ENCODE peak calls at places on chromosomes 5 and 9, in eight cellular contexts. One of them, this sample, is unnamed.
A peak's percentile ranks its signal among the peaks of the same experiment; 100 is the strongest.

GRCh38 chr9:95506438-95506691 is 10.4 kb downstream of the PTCH1 start:
- DNase-seq in stimulated activated CD8-positive, alpha-beta memory T cell treated with anti-CD3 and anti-CD28 coated beads, Interleukin-7, amount 100 ng/mL, for 1 hour: no peak
- DNase-seq in HTR-8/SVneo: no peak
- DNase-seq in iris pigment epithelial cell: peak; percentile 67
- DNase-seq in A172: peak; percentile 14
- DNase-seq in AG08395: peak; percentile 40
- DNase-seq in stimulated activated naive CD8-positive, alpha-beta T cell treated with anti-CD3 and anti-CD28 coated beads, Interleukin-15, amount 100 ng/mL, for 72 hours: peak; percentile 51
- DNase-seq in NCI-H1436: peak; percentile 28
- DNase-seq in this sample: peak; percentile 53

GRCh38 chr5:103371046-103371603 is 112.6 kb downstream of the MACIR start:
- DNase-seq in stimulated activated naive CD8-positive, alpha-beta T cell treated with anti-CD3 and anti-CD28 coated beads, Interleukin-15, amount 100 ng/mL, for 72 hours: no peak
- DNase-seq in iris pigment epithelial cell: no peak
- DNase-seq in HTR-8/SVneo: no peak
- DNase-seq in stimulated activated CD8-positive, alpha-beta memory T cell treated with anti-CD3 and anti-CD28 coated beads, Interleukin-7, amount 100 ng/mL, for 1 hour: no peak
- DNase-seq in NCI-H1436: no peak
- DNase-seq in AG08395: no peak
- DNase-seq in A172: no peak
- DNase-seq in this sample: no peak

GRCh38 chr5:178385472-178385853 is 152.9 kb upstream of the PHYKPL start:
- DNase-seq in stimulated activated CD8-positive, alpha-beta memory T cell treated with anti-CD3 and anti-CD28 coated beads, Interleukin-7, amount 100 ng/mL, for 1 hour: no peak
- DNase-seq in stimulated activated naive CD8-positive, alpha-beta T cell treated with anti-CD3 and anti-CD28 coated beads, Interleukin-15, amount 100 ng/mL, for 72 hours: no peak
- DNase-seq in iris pigment epithelial cell: peak; percentile 5
- DNase-seq in NCI-H1436: no peak
- DNase-seq in AG08395: peak; percentile 49
- DNase-seq in A172: peak; percentile 8
- DNase-seq in HTR-8/SVneo: no peak
- DNase-seq in this sample: no peak

GRCh38 chr5:143453722-143454121 is 50.2 kb upstream of the NR3C1 start:
- DNase-seq in AG08395: no peak
- DNase-seq in HTR-8/SVneo: no peak
- DNase-seq in NCI-H1436: no peak
- DNase-seq in stimulated activated naive CD8-positive, alpha-beta T cell treated with anti-CD3 and anti-CD28 coated beads, Interleukin-15, amount 100 ng/mL, for 72 hours: no peak
- DNase-seq in A172: no peak
- DNase-seq in stimulated activated CD8-positive, alpha-beta memory T cell treated with anti-CD3 and anti-CD28 coated beads, Interleukin-7, amount 100 ng/mL, for 1 hour: no peak
- DNase-seq in iris pigment epithelial cell: no peak
- DNase-seq in this sample: no peak

GRCh38 chr9:35367451-35367850 is 122.5 kb upstream of the RUSC2 start:
- DNase-seq in stimulated activated CD8-positive, alpha-beta memory T cell treated with anti-CD3 and anti-CD28 coated beads, Interleukin-7, amount 100 ng/mL, for 1 hour: no peak
- DNase-seq in A172: peak; percentile 83
- DNase-seq in stimulated activated naive CD8-positive, alpha-beta T cell treated with anti-CD3 and anti-CD28 coated beads, Interleukin-15, amount 100 ng/mL, for 72 hours: no peak
- DNase-seq in AG08395: peak; percentile 87
- DNase-seq in NCI-H1436: no peak
- DNase-seq in HTR-8/SVneo: peak; percentile 5
- DNase-seq in iris pigment epithelial cell: peak; percentile 93
- DNase-seq in this sample: peak; percentile 41

GRCh38 chr9:15268317-15268716 is 38.7 kb downstream of the TTC39B start:
- DNase-seq in AG08395: no peak
- DNase-seq in stimulated activated naive CD8-positive, alpha-beta T cell treated with anti-CD3 and anti-CD28 coated beads, Interleukin-15, amount 100 ng/mL, for 72 hours: no peak
- DNase-seq in NCI-H1436: no peak
- DNase-seq in stimulated activated CD8-positive, alpha-beta memory T cell treated with anti-CD3 and anti-CD28 coated beads, Interleukin-7, amount 100 ng/mL, for 1 hour: no peak
- DNase-seq in HTR-8/SVneo: no peak
- DNase-seq in A172: no peak
- DNase-seq in iris pigment epithelial cell: no peak
- DNase-seq in this sample: peak; percentile 21

GRCh38 chr9:29129763-29130162 is 1556.5 kb upstream of the C9orf72 start:
- DNase-seq in AG08395: no peak
- DNase-seq in A172: no peak
- DNase-seq in NCI-H1436: no peak
- DNase-seq in iris pigment epithelial cell: peak; percentile 0
- DNase-seq in stimulated activated naive CD8-positive, alpha-beta T cell treated with anti-CD3 and anti-CD28 coated beads, Interleukin-15, amount 100 ng/mL, for 72 hours: no peak
- DNase-seq in stimulated activated CD8-positive, alpha-beta memory T cell treated with anti-CD3 and anti-CD28 coated beads, Interleukin-7, amount 100 ng/mL, for 1 hour: no peak
- DNase-seq in HTR-8/SVneo: no peak
- DNase-seq in this sample: no peak

GRCh38 chr5:31934156-31934555 is 240.0 kb downstream of the GOLPH3 start:
- DNase-seq in iris pigment epithelial cell: no peak
- DNase-seq in HTR-8/SVneo: no peak
- DNase-seq in stimulated activated CD8-positive, alpha-beta memory T cell treated with anti-CD3 and anti-CD28 coated beads, Interleukin-7, amount 100 ng/mL, for 1 hour: no peak
- DNase-seq in A172: no peak
- DNase-seq in stimulated activated naive CD8-positive, alpha-beta T cell treated with anti-CD3 and anti-CD28 coated beads, Interleukin-15, amount 100 ng/mL, for 72 hours: no peak
- DNase-seq in NCI-H1436: no peak
- DNase-seq in AG08395: no peak
- DNase-seq in this sample: no peak

GRCh38 chr5:171595801-171596231 is 176.4 kb downstream of the FGF18 start:
- DNase-seq in NCI-H1436: no peak
- DNase-seq in AG08395: no peak
- DNase-seq in HTR-8/SVneo: peak; percentile 64
- DNase-seq in A172: peak; percentile 90
- DNase-seq in iris pigment epithelial cell: peak; percentile 80
- DNase-seq in stimulated activated CD8-positive, alpha-beta memory T cell treated with anti-CD3 and anti-CD28 coated beads, Interleukin-7, amount 100 ng/mL, for 1 hour: no peak
- DNase-seq in stimulated activated naive CD8-positive, alpha-beta T cell treated with anti-CD3 and anti-CD28 coated beads, Interleukin-15, amount 100 ng/mL, for 72 hours: no peak
- DNase-seq in this sample: peak; percentile 69

GRCh38 chr5:65327582-65327981 is 154.1 kb downstream of the ADAMTS6 start:
- DNase-seq in iris pigment epithelial cell: peak; percentile 83
- DNase-seq in A172: no peak
- DNase-seq in stimulated activated CD8-positive, alpha-beta memory T cell treated with anti-CD3 and anti-CD28 coated beads, Interleukin-7, amount 100 ng/mL, for 1 hour: no peak
- DNase-seq in HTR-8/SVneo: no peak
- DNase-seq in stimulated activated naive CD8-positive, alpha-beta T cell treated with anti-CD3 and anti-CD28 coated beads, Interleukin-15, amount 100 ng/mL, for 72 hours: no peak
- DNase-seq in AG08395: no peak
- DNase-seq in NCI-H1436: no peak
- DNase-seq in this sample: no peak

GRCh38 chr5:71482132-71482531 is 26.7 kb downstream of the BDP1 start:
- DNase-seq in A172: peak; percentile 46
- DNase-seq in stimulated activated naive CD8-positive, alpha-beta T cell treated with anti-CD3 and anti-CD28 coated beads, Interleukin-15, amount 100 ng/mL, for 72 hours: no peak
- DNase-seq in HTR-8/SVneo: no peak
- DNase-seq in NCI-H1436: peak; percentile 8
- DNase-seq in iris pigment epithelial cell: peak; percentile 73
- DNase-seq in stimulated activated CD8-positive, alpha-beta memory T cell treated with anti-CD3 and anti-CD28 coated beads, Interleukin-7, amount 100 ng/mL, for 1 hour: no peak
- DNase-seq in AG08395: no peak
- DNase-seq in this sample: no peak